ENCODE peak calls at places on chromosomes 6 and 20, in four cellular contexts. L, H, P and X are unnamed samples.

GRCh38 chr6:120357447-120357846 is 976.8 kb downstream of the TBC1D32 start:
- DNase-seq in L (no peak), H (no peak), P (no peak), X (no peak)

GRCh38 chr6:90787411-90787810 is 200.5 kb upstream of the MAP3K7 start:
- DNase-seq in L (no peak), H (no peak), P (no peak), X (no peak)

GRCh38 chr6:105804436-105804835 is 281.7 kb upstream of the PRDM1 start:
- DNase-seq in L (no peak), H (peak), P (no peak), X (no peak)

GRCh38 chr6:93183513-93183912 is 235.8 kb downstream of the EPHA7 start:
- DNase-seq in L (no peak), H (no peak), P (no peak), X (no peak)

GRCh38 chr20:22453244-22454080 is 130.9 kb downstream of the FOXA2 start:
- DNase-seq in L (no peak), H (no peak), P (peak), X (no peak)

GRCh38 chr6:158819977-158820632 is 937 bp upstream of the EZR start:
- DNase-seq in L (no peak), H (no peak), P (peak), X (no peak)

GRCh38 chr20:41086402-41087324 is 50.7 kb upstream of the PLCG1 start:
- DNase-seq in L (no peak), H (no peak), P (no peak), X (no peak)

GRCh38 chr6:2951723-2952122 is 19.6 kb downstream of the SERPINB6 start:
- DNase-seq in L (no peak), H (no peak), P (no peak), X (no peak)

GRCh38 chr6:149397384-149397783 is 2.7 kb upstream of the SUMO4 start:
- DNase-seq in L (no peak), H (no peak), P (no peak), X (no peak)

GRCh38 chr6:30837870-30838269 is 46.4 kb upstream of the DDR1 start:
- DNase-seq in L (no peak), H (no peak), P (peak), X (no peak)

GRCh38 chr20:2663887-2664719 is at the start of gene IDH3B:
- DNase-seq in L (peak), H (peak), P (peak), X (peak)

GRCh38 chr6:151681426-151682059 is 125.9 kb upstream of the ESR1 start:
- DNase-seq in L (no peak), H (no peak), P (peak), X (no peak)

GRCh38 chr20:58116505-58116904 is 111.9 kb downstream of the ANKRD60 start:
- DNase-seq in L (no peak), H (no peak), P (no peak), X (no peak)

GRCh38 chr20:64079273-64080012 is at the start of gene RGS19:
- DNase-seq in L (no peak), H (peak), P (peak), X (peak)